ENCODE peak calls at places on chromosomes 13 and 19, in six cellular contexts. U is gastrocnemius medialis, Y is body of pancreas, I is heart left ventricle, M is ovary, Q is testis. R is an unnamed sample.
A peak's percentile ranks its signal among the peaks of the same experiment; 100 is the strongest.

GRCh38 chr13:95604534-95604915 is 40.0 kb downstream of the DZIP1 start:
- DNase-seq in U (no peak), Y (no peak), I (no peak), M (no peak), Q (no peak), R (no peak)

GRCh38 chr13:79782541-79783216 is 301.7 kb downstream of the NDFIP2 start:
- DNase-seq in U (no peak), Y (peak; percentile 42), I (peak; percentile 82), M (peak; percentile 31), Q (peak; percentile 30), R (no peak)

GRCh38 chr19:33405491-33406461 is 32.3 kb downstream of the CEBPG start:
- DNase-seq in U (peak; percentile 22), Y (no peak), I (no peak), M (no peak), Q (no peak), R (no peak)

GRCh38 chr19:19533826-19534225 is 4.2 kb upstream of the CILP2 start:
- DNase-seq in U (no peak), Y (no peak), I (no peak), M (no peak), Q (no peak), R (no peak)

GRCh38 chr13:98517576-98518310 is 59.2 kb downstream of the STK24 start:
- DNase-seq in U (no peak), Y (no peak), I (no peak), M (no peak), Q (no peak), R (no peak)

GRCh38 chr19:15286688-15287355 is 45.5 kb downstream of the BRD4 start:
- DNase-seq in U (no peak), Y (no peak), I (no peak), M (no peak), Q (no peak), R (no peak)

GRCh38 chr19:30551271-30551670 is 179.1 kb downstream of the ZNF536 start:
- DNase-seq in U (no peak), Y (no peak), I (no peak), M (no peak), Q (no peak), R (no peak)

GRCh38 chr19:4025317-4025716 is 17.8 kb downstream of the PIAS4 start:
- DNase-seq in U (no peak), Y (no peak), I (no peak), M (no peak), Q (no peak), R (no peak)

GRCh38 chr19:19458110-19458816 is 52.8 kb downstream of the GATAD2A start:
- DNase-seq in U (no peak), Y (no peak), I (no peak), M (no peak), Q (no peak), R (no peak)

GRCh38 chr13:25764378-25764777 is 287.4 kb downstream of the SHISA2 start:
- DNase-seq in U (no peak), Y (no peak), I (no peak), M (no peak), Q (no peak), R (no peak)

GRCh38 chr13:44132710-44133109 is 240.9 kb upstream of the SERP2 start:
- DNase-seq in U (peak; percentile 67), Y (peak; percentile 50), I (peak; percentile 92), M (no peak), Q (peak; percentile 39), R (no peak)

GRCh38 chr13:64051278-64051677 is 2635.6 kb upstream of the PCDH20 start:
- DNase-seq in U (no peak), Y (no peak), I (no peak), M (no peak), Q (no peak), R (no peak)

GRCh38 chr19:8831832-8832131 is 322 bp downstream of the ZNF558 start:
- DNase-seq in U (no peak), Y (no peak), I (no peak), M (no peak), Q (no peak), R (no peak)

GRCh38 chr13:97946951-97947588 is 6.4 kb upstream of the IPO5 start:
- DNase-seq in U (no peak), Y (no peak), I (no peak), M (no peak), Q (no peak), R (no peak)

GRCh38 chr19:19185853-19186728 is 5.9 kb downstream of the BORCS8 start:
- DNase-seq in U (no peak), Y (peak; percentile 24), I (no peak), M (no peak), Q (peak; percentile 23), R (no peak)

GRCh38 chr19:5141278-5141925 is 172.5 kb downstream of the KDM4B start:
- DNase-seq in U (no peak), Y (no peak), I (peak; percentile 16), M (no peak), Q (no peak), R (no peak)

GRCh38 chr19:45171211-45171623 is 6.8 kb downstream of the TRAPPC6A start:
- DNase-seq in U (no peak), Y (no peak), I (no peak), M (no peak), Q (no peak), R (no peak)

GRCh38 chr19:3408996-3409345 is 42.6 kb downstream of the NFIC start:
- DNase-seq in U (no peak), Y (no peak), I (no peak), M (no peak), Q (no peak), R (no peak)

GRCh38 chr13:27367570-27367969 is 56.8 kb upstream of the GTF3A start:
- DNase-seq in U (no peak), Y (peak; percentile 77), I (no peak), M (no peak), Q (no peak), R (no peak)

GRCh38 chr13:76672422-76672821 is 213.8 kb downstream of the KCTD12 start:
- DNase-seq in U (no peak), Y (no peak), I (no peak), M (peak; percentile 21), Q (no peak), R (no peak)

GRCh38 chr13:107284168-107284567 is 716.2 kb upstream of the ARGLU1 start:
- DNase-seq in U (no peak), Y (no peak), I (no peak), M (no peak), Q (no peak), R (no peak)

GRCh38 chr19:13024958-13025653 is 29.8 kb downstream of the NFIX start:
- DNase-seq in U (peak; percentile 53), Y (no peak), I (no peak), M (no peak), Q (no peak), R (no peak)

GRCh38 chr19:11814707-11815050 is 606 bp downstream of the ZNF440 start:
- DNase-seq in U (no peak), Y (no peak), I (no peak), M (no peak), Q (no peak), R (no peak)

GRCh38 chr13:41053384-41053826 is 7.9 kb upstream of the WBP4 start:
- DNase-seq in U (peak; percentile 52), Y (no peak), I (peak; percentile 46), M (no peak), Q (no peak), R (no peak)

GRCh38 chr19:39845621-39846175 is 481 bp downstream of the FBL start:
- DNase-seq in U (no peak), Y (no peak), I (no peak), M (peak; percentile 30), Q (no peak), R (no peak)

GRCh38 chr13:78604782-78605611 is 1.6 kb upstream of the POU4F1 start:
- DNase-seq in U (no peak), Y (no peak), I (no peak), M (no peak), Q (no peak), R (no peak)

GRCh38 chr19:28602675-28603298 is 610.2 kb downstream of the UQCRFS1 start:
- DNase-seq in U (no peak), Y (no peak), I (no peak), M (no peak), Q (no peak), R (no peak)
- H3K9me3 ChIP-seq in U (no peaks in the 10 kb centered on the region), Y (no peaks in the 10 kb centered on the region), I (peaks cover 8% of the 10 kb centered on the region), M (no peaks in the 10 kb centered on the region), Q (no peaks in the 10 kb centered on the region), R (no peaks in the 10 kb centered on the region)

GRCh38 chr13:50125556-50126377 is 110.5 kb downstream of the KCNRG start:
- DNase-seq in U (peak; percentile 97), Y (peak; percentile 96), I (peak; percentile 94), M (peak; percentile 92), Q (peak; percentile 92), R (peak; percentile 73)
- TF ChIP-seq POLR2A in U (peak; percentile 95), Y (peak; percentile 78), I (peak; percentile 81), M (peak; percentile 64), Q (no peak), R (no peak)

DNA sequence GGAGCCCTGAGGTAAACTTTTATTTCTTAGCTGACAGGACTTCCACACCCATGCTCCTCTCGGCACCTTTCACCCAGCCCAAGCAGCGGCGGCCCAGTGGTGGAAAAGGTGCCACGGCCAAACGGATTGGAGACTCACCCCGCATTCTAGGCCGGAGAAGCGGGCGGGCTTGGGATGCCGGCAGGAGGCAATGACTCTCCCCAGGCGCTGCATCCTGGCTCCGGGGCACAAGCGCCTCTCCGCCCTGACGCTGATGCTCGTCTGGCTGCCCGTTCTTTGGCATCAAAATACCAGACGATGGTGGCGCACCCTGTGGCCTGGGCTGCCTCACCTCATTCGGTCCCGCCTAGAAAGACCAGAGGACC is 6.7 kb upstream of the ZNF606 start:
- DNase-seq in U (no peak), Y (no peak), I (no peak), M (no peak), Q (no peak), R (no peak)
- H3K4me3 ChIP-seq in U (peak overlapping the region; percentile 35), Y (no peak overlapping the region), I (peak overlapping the region; percentile 63), M (peak overlapping the region; percentile 35), Q (peak overlapping the region; percentile 46), R (peak overlapping the region; percentile 67)

DNA sequence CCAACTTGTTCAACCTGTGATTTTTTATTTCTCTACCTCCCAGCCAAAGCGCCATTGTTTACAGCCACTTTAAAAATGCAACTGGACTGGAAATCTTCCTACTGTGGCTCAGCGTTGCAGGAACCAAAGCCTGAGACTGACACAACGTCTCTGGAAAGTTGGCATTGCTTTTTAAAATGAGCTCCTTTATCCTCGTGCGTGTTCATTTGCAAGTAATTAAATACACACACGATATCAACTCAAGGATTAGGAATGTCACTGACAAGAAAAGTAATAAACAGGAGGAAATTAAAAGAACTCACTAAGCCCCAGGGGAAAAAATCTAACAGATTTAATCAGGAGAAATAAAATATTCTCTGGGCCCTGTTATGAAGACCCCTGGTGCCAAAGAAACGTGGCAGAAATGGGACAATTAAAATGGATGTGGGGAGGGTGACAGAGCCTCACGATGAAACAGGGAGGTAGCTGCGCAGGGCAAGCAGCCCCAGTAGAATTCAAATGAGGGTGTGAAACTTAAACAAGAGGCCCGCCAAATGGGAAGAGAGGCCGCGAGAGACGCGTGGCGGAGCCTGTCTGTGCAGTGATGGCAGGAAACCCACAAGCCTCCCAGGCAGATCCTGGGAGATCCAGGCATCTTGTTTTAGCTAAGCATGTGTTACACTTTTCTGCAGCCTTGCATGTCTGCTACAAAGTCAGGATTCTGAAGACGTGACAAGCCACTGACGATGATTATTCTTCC is 184.8 kb upstream of the IRS2 start:
- DNase-seq in U (no peak), Y (no peak), I (no peak), M (no peak), Q (no peak), R (no peak)
- H3K9me3 ChIP-seq in U (no peaks in the 10 kb centered on the region), Y (no peaks in the 10 kb centered on the region), I (peaks cover 9% of the 10 kb centered on the region), M (no peaks in the 10 kb centered on the region), Q (no peaks in the 10 kb centered on the region), R (no peaks in the 10 kb centered on the region)